ENCODE peak calls at places on chromosome 1, in four cellular contexts. One of them, this sample, is unnamed.

GRCh38 chr1:166479052-166479631 is 312.3 kb upstream of the FAM78B start:
- DNase-seq in A549: no peak
- DNase-seq in K562: peak
- DNase-seq in IMR-90: peak
- DNase-seq in this sample: peak

GRCh38 chr1:227942021-227942715 is 5.6 kb downstream of the WNT9A start:
- DNase-seq in K562: no peak
- DNase-seq in IMR-90: no peak
- DNase-seq in A549: no peak
- DNase-seq in this sample: no peak

GRCh38 chr1:20474333-20474975 is 11.6 kb downstream of the CAMK2N1 start:
- DNase-seq in IMR-90: peak
- DNase-seq in A549: no peak
- DNase-seq in K562: no peak
- DNase-seq in this sample: no peak

GRCh38 chr1:3444736-3445135 is 9.7 kb upstream of the ARHGEF16 start:
- DNase-seq in IMR-90: no peak
- DNase-seq in K562: no peak
- DNase-seq in A549: no peak
- DNase-seq in this sample: no peak

GRCh38 chr1:30740952-30741894 is 16.4 kb downstream of the LAPTM5 start:
- DNase-seq in K562: no peak
- DNase-seq in IMR-90: peak
- DNase-seq in A549: no peak
- DNase-seq in this sample: no peak

GRCh38 chr1:92708368-92708950 is 76.4 kb downstream of the EVI5 start:
- DNase-seq in K562: no peak
- DNase-seq in IMR-90: peak
- DNase-seq in A549: no peak
- DNase-seq in this sample: no peak

GRCh38 chr1:53203466-53203865 is 6.8 kb downstream of the CPT2 start:
- DNase-seq in IMR-90: no peak
- DNase-seq in A549: no peak
- DNase-seq in K562: no peak
- DNase-seq in this sample: no peak

GRCh38 chr1:47469405-47469759 is 31.5 kb downstream of the FOXD2 start:
- DNase-seq in A549: no peak
- DNase-seq in K562: no peak
- DNase-seq in IMR-90: no peak
- DNase-seq in this sample: no peak

GRCh38 chr1:59178339-59178744 is 118.6 kb upstream of the FGGY start:
- DNase-seq in IMR-90: peak
- DNase-seq in K562: no peak
- DNase-seq in A549: no peak
- DNase-seq in this sample: no peak

GRCh38 chr1:147270721-147271120 is 28.2 kb downstream of the CHD1L start:
- DNase-seq in A549: no peak
- DNase-seq in IMR-90: no peak
- DNase-seq in K562: no peak
- DNase-seq in this sample: no peak

GRCh38 chr1:226988337-226988672 is 48.2 kb downstream of the COQ8A start:
- DNase-seq in IMR-90: no peak
- DNase-seq in A549: no peak
- DNase-seq in K562: no peak
- DNase-seq in this sample: no peak

GRCh38 chr1:107963601-107964396 is 1.2 kb downstream of the VAV3 start:
- DNase-seq in IMR-90: no peak
- DNase-seq in K562: no peak
- DNase-seq in A549: no peak
- DNase-seq in this sample: no peak

GRCh38 chr1:110084226-110085078 is 14.0 kb upstream of the ALX3 start:
- DNase-seq in A549: no peak
- DNase-seq in IMR-90: peak
- DNase-seq in K562: no peak
- DNase-seq in this sample: no peak

GRCh38 chr1:64469614-64469976 is 334 bp upstream of the CACHD1 start:
- DNase-seq in K562: no peak
- DNase-seq in A549: peak
- DNase-seq in IMR-90: no peak
- DNase-seq in this sample: no peak

GRCh38 chr1:69523032-69523431 is 44.7 kb upstream of the LRRC7 start:
- DNase-seq in A549: no peak
- DNase-seq in IMR-90: peak
- DNase-seq in K562: no peak
- DNase-seq in this sample: no peak

GRCh38 chr1:58975888-58976287 is 192.0 kb upstream of the JUN start:
- DNase-seq in IMR-90: peak
- DNase-seq in K562: no peak
- DNase-seq in A549: no peak
- DNase-seq in this sample: no peak

GRCh38 chr1:224543453-224543852 is 72.7 kb upstream of the CNIH3 start:
- DNase-seq in K562: no peak
- DNase-seq in A549: no peak
- DNase-seq in IMR-90: no peak
- DNase-seq in this sample: no peak

GRCh38 chr1:84246228-84246627 is 55.3 kb upstream of the SAMD13 start:
- DNase-seq in IMR-90: no peak
- DNase-seq in A549: no peak
- DNase-seq in K562: no peak
- DNase-seq in this sample: no peak

GRCh38 chr1:92749024-92749634 is 35.8 kb downstream of the EVI5 start:
- DNase-seq in K562: peak
- DNase-seq in A549: peak
- DNase-seq in IMR-90: peak
- DNase-seq in this sample: peak

GRCh38 chr1:172287207-172287606 is 133.3 kb upstream of the C1orf105 start:
- DNase-seq in A549: no peak
- DNase-seq in IMR-90: peak
- DNase-seq in K562: no peak
- DNase-seq in this sample: no peak

GRCh38 chr1:229342902-229343587 is at the start of gene CCSAP:
- DNase-seq in K562: peak
- DNase-seq in A549: peak
- DNase-seq in IMR-90: peak
- DNase-seq in this sample: peak

GRCh38 chr1:233700338-233700737 is 86.4 kb downstream of the KCNK1 start:
- DNase-seq in IMR-90: no peak
- DNase-seq in K562: no peak
- DNase-seq in A549: no peak
- DNase-seq in this sample: no peak

GRCh38 chr1:37477198-37477931 is 3.0 kb downstream of the ZC3H12A start:
- DNase-seq in IMR-90: peak
- DNase-seq in A549: no peak
- DNase-seq in K562: peak
- DNase-seq in this sample: peak

GRCh38 chr1:55380313-55380970 is 165.3 kb upstream of the USP24 start:
- DNase-seq in K562: no peak
- DNase-seq in IMR-90: peak
- DNase-seq in A549: no peak
- DNase-seq in this sample: no peak

GRCh38 chr1:76862447-76862846 is 4.8 kb upstream of the ST6GALNAC5 start:
- DNase-seq in A549: no peak
- DNase-seq in IMR-90: peak
- DNase-seq in K562: no peak
- DNase-seq in this sample: no peak

GRCh38 chr1:87404306-87404705 is 75.6 kb downstream of the LMO4 start:
- DNase-seq in A549: no peak
- DNase-seq in K562: no peak
- DNase-seq in IMR-90: no peak
- DNase-seq in this sample: no peak

GRCh38 chr1:217747156-217747769 is 116.1 kb downstream of the SPATA17 start:
- DNase-seq in K562: peak
- DNase-seq in IMR-90: peak
- DNase-seq in A549: peak
- DNase-seq in this sample: peak

GRCh38 chr1:219577331-219577730 is 35.6 kb downstream of the ZC3H11B start:
- DNase-seq in A549: no peak
- DNase-seq in K562: no peak
- DNase-seq in IMR-90: no peak
- DNase-seq in this sample: no peak

GRCh38 chr1:40032240-40032891 is 8.2 kb upstream of the CAP1 start:
- DNase-seq in A549: peak
- DNase-seq in IMR-90: peak
- DNase-seq in K562: peak
- DNase-seq in this sample: peak

GRCh38 chr1:40029608-40030007 is 10.9 kb upstream of the CAP1 start:
- DNase-seq in A549: no peak
- DNase-seq in IMR-90: no peak
- DNase-seq in K562: no peak
- DNase-seq in this sample: no peak

GRCh38 chr1:40027647-40028046 is 12.9 kb upstream of the CAP1 start:
- DNase-seq in A549: no peak
- DNase-seq in IMR-90: no peak
- DNase-seq in K562: no peak
- DNase-seq in this sample: no peak

GRCh38 chr1:40034869-40035268 is 5.7 kb upstream of the CAP1 start:
- DNase-seq in K562: no peak
- DNase-seq in A549: no peak
- DNase-seq in IMR-90: no peak
- DNase-seq in this sample: no peak

GRCh38 chr1:40030528-40031135 is 9.9 kb upstream of the CAP1 start:
- DNase-seq in IMR-90: peak
- DNase-seq in K562: no peak
- DNase-seq in A549: no peak
- DNase-seq in this sample: no peak
- TF ChIP-seq MAZ in IMR-90: no peak
- TF ChIP-seq MAZ in K562: no peak
- TF ChIP-seq MAZ in A549: no peak
- TF ChIP-seq MAZ in this sample: no peak

DNA sequence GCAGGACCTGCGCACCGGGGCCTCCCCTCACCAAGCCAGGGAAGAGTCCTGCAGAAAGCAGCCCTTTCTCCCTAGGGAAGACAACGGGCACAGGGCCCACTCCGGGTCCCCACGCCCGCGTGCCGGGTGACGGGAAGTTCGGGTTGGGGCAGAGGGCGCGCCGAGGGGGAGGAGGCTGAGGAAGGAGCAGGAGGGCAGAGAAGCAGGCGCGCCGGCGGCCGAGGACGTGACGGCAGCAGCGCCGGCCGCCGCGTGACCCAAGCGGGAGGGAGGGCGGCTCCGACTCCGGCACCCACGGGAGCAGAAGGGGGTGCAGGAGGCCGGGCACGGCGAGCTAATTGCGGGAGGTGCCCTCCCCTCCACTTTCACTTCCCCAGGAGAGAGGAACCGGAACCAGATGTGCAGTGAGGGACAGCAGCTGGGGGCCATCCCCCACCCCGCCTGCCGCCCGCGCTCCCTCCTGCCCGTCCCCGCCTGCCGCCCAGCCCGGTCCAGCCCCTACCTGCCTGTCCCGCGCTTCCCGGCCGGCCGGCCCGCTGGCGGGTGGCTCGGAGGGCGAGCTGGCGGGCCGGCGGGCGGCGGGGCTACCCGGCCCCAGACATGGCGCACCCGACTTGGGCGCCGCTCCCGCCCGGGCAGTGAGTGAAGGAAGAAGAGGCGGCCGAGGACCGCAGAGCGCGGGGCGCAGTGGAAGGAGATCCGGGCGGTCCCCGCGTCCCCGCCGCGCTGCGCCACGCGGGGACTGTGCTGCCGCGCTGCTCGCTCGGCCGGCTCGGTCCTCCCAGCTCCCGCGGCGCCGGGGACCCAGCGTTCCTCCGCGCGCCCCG is 510 bp downstream of the DENND4B start:
- DNase-seq in K562: peak
- DNase-seq in IMR-90: peak
- DNase-seq in A549: peak
- DNase-seq in this sample: no peak
- TF ChIP-seq MAZ in K562: peak
- TF ChIP-seq MAZ in IMR-90: peak
- TF ChIP-seq MAZ in A549: no peak
- TF ChIP-seq MAZ in this sample: no peak

DNA sequence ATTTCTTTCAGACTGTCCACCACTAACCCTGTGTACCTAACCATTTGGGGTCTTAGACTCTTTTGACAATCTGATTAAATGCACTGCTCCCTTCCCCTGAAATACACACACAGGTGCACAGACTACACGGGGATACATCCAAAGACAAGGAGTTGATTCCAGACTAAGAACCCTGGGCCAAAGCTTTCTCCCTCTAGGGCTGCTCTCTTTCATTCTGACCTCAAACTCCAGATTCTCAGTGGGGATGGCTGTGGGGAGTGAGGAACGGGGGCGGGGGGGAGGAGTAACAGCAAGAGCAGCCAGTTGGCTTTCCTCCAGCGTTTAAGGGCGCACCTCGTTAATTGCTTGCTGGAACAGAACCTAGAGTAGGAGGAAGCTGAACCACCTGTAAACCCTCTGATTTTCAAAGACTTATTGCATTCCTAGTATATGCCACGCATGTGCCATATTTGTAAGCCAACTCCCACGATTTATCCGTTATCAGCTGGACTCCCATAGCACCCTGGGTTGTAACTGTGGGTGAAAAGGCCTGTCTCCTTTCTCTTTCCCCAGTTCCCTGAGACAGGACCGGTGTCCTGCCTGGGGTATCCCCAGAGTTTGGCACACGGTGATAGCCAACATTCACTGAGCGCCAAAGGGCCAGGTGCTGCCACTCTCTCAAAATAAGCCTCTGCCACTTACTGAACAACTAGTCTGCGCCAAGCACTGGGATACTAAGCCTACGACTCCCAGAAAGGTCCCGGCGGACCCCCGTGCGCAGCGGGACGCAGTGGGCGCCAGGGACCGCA is 904 bp downstream of the MTHFR start:
- DNase-seq in K562: peak
- DNase-seq in IMR-90: peak
- DNase-seq in A549: no peak
- DNase-seq in this sample: no peak
- TF ChIP-seq MAZ in K562: no peak
- TF ChIP-seq MAZ in IMR-90: no peak
- TF ChIP-seq MAZ in A549: no peak
- TF ChIP-seq MAZ in this sample: no peak

GRCh38 chr1:117580436-117580835 is 25.4 kb upstream of the TENT5C start:
- DNase-seq in K562: no peak
- DNase-seq in IMR-90: no peak
- DNase-seq in A549: no peak
- DNase-seq in this sample: no peak

GRCh38 chr1:117580882-117581281 is 25.0 kb upstream of the TENT5C start:
- DNase-seq in IMR-90: no peak
- DNase-seq in A549: no peak
- DNase-seq in K562: no peak
- DNase-seq in this sample: no peak

GRCh38 chr1:117579221-117579906 is 26.5 kb upstream of the TENT5C start:
- DNase-seq in A549: no peak
- DNase-seq in K562: no peak
- DNase-seq in IMR-90: no peak
- DNase-seq in this sample: no peak

GRCh38 chr1:117582341-117582902 is 23.4 kb upstream of the TENT5C start:
- DNase-seq in A549: no peak
- DNase-seq in K562: no peak
- DNase-seq in IMR-90: no peak
- DNase-seq in this sample: no peak

GRCh38 chr1:117581391-117581943 is 24.4 kb upstream of the TENT5C start:
- DNase-seq in A549: no peak
- DNase-seq in K562: no peak
- DNase-seq in IMR-90: no peak
- DNase-seq in this sample: no peak
- TF ChIP-seq MAZ in A549: no peak
- TF ChIP-seq MAZ in K562: no peak
- TF ChIP-seq MAZ in IMR-90: no peak
- TF ChIP-seq MAZ in this sample: no peak